ENCODE peak calls at places on chromosomes 6 and 20, in six cellular contexts. U is tibial nerve, G is tibial artery, T is pancreas, V is RWPE2, I is WERI-Rb-1. H is an unnamed sample. For H3K9me3, the result is how much of the 10 kb centered on the place peaks cover.

GRCh38 chr6:13550656-13551055 is 23.7 kb upstream of the SIRT5 start:
- DNase-seq in V (no peak), G (no peak), T (no peak), U (no peak), I (no peak), H (no peak)

GRCh38 chr6:32685603-32686002 is 19.1 kb upstream of the HLA-DQB1 start:
- DNase-seq in I (no peak), V (no peak), T (no peak), U (no peak), G (no peak), H (no peak)

GRCh38 chr6:12060780-12061619 is 48.9 kb downstream of the HIVEP1 start:
- DNase-seq in T (peak), V (no peak), G (peak), I (no peak), U (peak), H (peak)

GRCh38 chr20:23009636-23010035 is 25.5 kb upstream of the SSTR4 start:
- DNase-seq in V (no peak), U (no peak), T (no peak), I (no peak), G (no peak), H (no peak)

GRCh38 chr20:49989234-49990065 is 6.7 kb downstream of the SNAI1 start:
- DNase-seq in I (no peak), U (peak), V (no peak), T (no peak), G (peak), H (no peak)

GRCh38 chr6:142474446-142475289 is 172.9 kb downstream of the ADGRG6 start:
- DNase-seq in T (no peak), V (peak), G (no peak), U (peak), I (peak), H (peak)

GRCh38 chr6:7150381-7151064 is 42.8 kb downstream of the RREB1 start:
- DNase-seq in V (no peak), U (no peak), I (peak), T (no peak), G (no peak), H (no peak)

GRCh38 chr6:139852484-139853140 is 478.2 kb upstream of the CITED2 start:
- DNase-seq in I (no peak), T (no peak), G (no peak), V (no peak), U (no peak), H (no peak)

GRCh38 chr20:63326314-63327228 is 33.6 kb downstream of the COL20A1 start:
- DNase-seq in U (no peak), G (no peak), V (peak), I (no peak), T (no peak), H (peak)

GRCh38 chr6:154757352-154758095 is 24.3 kb downstream of the SCAF8 start:
- DNase-seq in U (no peak), G (no peak), T (no peak), I (no peak), V (no peak), H (no peak)

GRCh38 chr20:46787986-46788762 is 78.7 kb downstream of the SLC2A10 start:
- DNase-seq in G (no peak), I (peak), T (no peak), V (no peak), U (no peak), H (no peak)

GRCh38 chr20:11195169-11195568 is 521.4 kb upstream of the JAG1 start:
- DNase-seq in G (no peak), T (no peak), U (no peak), I (no peak), V (no peak), H (no peak)

GRCh38 chr20:48186915-48187314 is 401.6 kb upstream of the SULF2 start:
- DNase-seq in I (no peak), U (no peak), V (no peak), G (no peak), T (no peak), H (no peak)

GRCh38 chr6:52304917-52305316 is 20.4 kb upstream of the MCM3 start:
- DNase-seq in I (no peak), G (no peak), U (no peak), V (no peak), T (no peak), H (no peak)

GRCh38 chr6:1624848-1625341 is 15.2 kb downstream of the FOXC1 start:
- DNase-seq in I (no peak), V (no peak), G (peak), T (no peak), U (no peak), H (no peak)

GRCh38 chr6:113315879-113316278 is 541.3 kb upstream of the MARCKS start:
- DNase-seq in I (no peak), V (no peak), G (no peak), U (no peak), T (no peak), H (no peak)

GRCh38 chr20:16107172-16107870 is 465.9 kb downstream of the KIF16B start:
- DNase-seq in G (no peak), U (no peak), I (peak), T (no peak), V (no peak), H (no peak)

GRCh38 chr6:139402935-139403386 is 28.5 kb upstream of the CITED2 start:
- DNase-seq in I (no peak), V (no peak), T (no peak), G (no peak), U (peak), H (no peak)

GRCh38 chr6:139597781-139598368 is 223.4 kb upstream of the CITED2 start:
- DNase-seq in G (peak), U (peak), V (no peak), T (peak), I (no peak), H (peak)

GRCh38 chr20:34525709-34526416 is 9.6 kb downstream of the DYNLRB1 start:
- DNase-seq in U (peak), V (peak), T (peak), G (peak), I (no peak), H (peak)

GRCh38 chr6:88867841-88868558 is 95.4 kb downstream of the RNGTT start:
- DNase-seq in I (no peak), U (no peak), T (no peak), V (no peak), G (no peak), H (no peak)

GRCh38 chr6:50007821-50008220 is 14.0 kb downstream of the DEFB110 start:
- DNase-seq in G (no peak), U (no peak), T (no peak), I (no peak), V (no peak), H (no peak)

GRCh38 chr6:44115866-44116265 is 11.4 kb downstream of the MRPL14 start:
- DNase-seq in I (no peak), T (no peak), U (no peak), G (no peak), V (peak), H (no peak)

GRCh38 chr6:67560068-67560467 is 1075.0 kb upstream of the ADGRB3 start:
- DNase-seq in I (no peak), U (no peak), V (no peak), T (no peak), G (no peak), H (no peak)

GRCh38 chr6:169971171-169971861 is 219.9 kb downstream of the ERMARD start:
- DNase-seq in I (no peak), T (peak), G (no peak), V (peak), U (no peak), H (peak)

GRCh38 chr20:43416591-43417228 is 41.0 kb upstream of the SRSF6 start:
- DNase-seq in T (no peak), I (no peak), U (no peak), V (no peak), G (no peak), H (no peak)

GRCh38 chr6:7050911-7051779 is 56.6 kb upstream of the RREB1 start:
- DNase-seq in V (peak), U (peak), I (peak), T (peak), G (peak), H (peak)

GRCh38 chr6:27472182-27472616 is 706 bp downstream of the ZNF184 start:
- DNase-seq in G (peak), V (no peak), I (peak), U (peak), T (no peak), H (no peak)

GRCh38 chr6:56356431-56356830 is 109.1 kb upstream of the COL21A1 start:
- DNase-seq in G (no peak), V (no peak), T (no peak), U (no peak), I (no peak), H (no peak)

GRCh38 chr20:51137461-51137860 is 114.6 kb upstream of the KCNG1 start:
- DNase-seq in I (no peak), U (no peak), T (no peak), V (no peak), G (no peak), H (no peak)

GRCh38 chr6:79438015-79438414 is 99.2 kb downstream of the LCA5 start:
- DNase-seq in I (no peak), G (peak), T (no peak), V (no peak), U (peak), H (no peak)

GRCh38 chr6:123562264-123562663 is 74.5 kb downstream of the TRDN start:
- DNase-seq in V (no peak), T (no peak), U (no peak), I (no peak), G (no peak), H (no peak)

GRCh38 chr20:46396052-46396451 is 10.4 kb downstream of the ELMO2 start:
- DNase-seq in G (no peak), I (no peak), V (peak), T (no peak), U (no peak), H (no peak)

GRCh38 chr6:132464538-132465256 is 48.2 kb downstream of the STX7 start:
- DNase-seq in T (no peak), U (no peak), G (no peak), V (no peak), I (no peak), H (no peak)

GRCh38 chr20:57167292-57167655 is 99.2 kb downstream of the BMP7 start:
- DNase-seq in I (no peak), G (no peak), U (no peak), V (no peak), T (no peak), H (no peak)
- H3K27ac ChIP-seq in I (no peak), G (no peak), U (peak), V (no peak), T (no peak), H (peak)

DNA sequence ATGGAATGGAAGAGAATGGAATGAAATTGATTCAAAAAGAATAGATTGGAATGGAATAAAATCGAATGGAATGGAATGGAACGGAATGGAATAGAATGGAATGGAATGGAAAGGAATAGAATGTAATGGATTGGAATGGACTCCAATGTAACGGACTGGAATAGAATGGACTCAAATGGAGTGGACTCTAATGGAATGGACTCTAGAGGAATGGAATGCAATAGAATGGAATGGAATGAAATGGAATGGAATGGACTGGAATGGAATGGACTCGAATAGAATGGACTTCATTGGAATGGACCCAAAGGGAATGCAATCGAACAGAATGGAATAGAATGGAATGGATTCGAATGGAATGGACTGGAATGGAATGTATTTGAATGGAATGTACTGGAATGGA is 19.7 kb upstream of the DEFB115 start:
- DNase-seq in V (no peak), T (no peak), U (no peak), I (no peak), G (no peak), H (no peak)
- H3K9me3 ChIP-seq in V (half or more), T (under half), U (half or more), I (under half), G (half or more), H (under half)

GRCh38 chr6:36132221-36132895 is 2.0 kb downstream of the MAPK13 start:
- DNase-seq in T (no peak), U (no peak), I (peak), V (no peak), G (peak), H (no peak)
- H3K4me3 ChIP-seq in T (no peak), U (no peak), I (no peak), V (no peak), G (no peak), H (no peak)

DNA sequence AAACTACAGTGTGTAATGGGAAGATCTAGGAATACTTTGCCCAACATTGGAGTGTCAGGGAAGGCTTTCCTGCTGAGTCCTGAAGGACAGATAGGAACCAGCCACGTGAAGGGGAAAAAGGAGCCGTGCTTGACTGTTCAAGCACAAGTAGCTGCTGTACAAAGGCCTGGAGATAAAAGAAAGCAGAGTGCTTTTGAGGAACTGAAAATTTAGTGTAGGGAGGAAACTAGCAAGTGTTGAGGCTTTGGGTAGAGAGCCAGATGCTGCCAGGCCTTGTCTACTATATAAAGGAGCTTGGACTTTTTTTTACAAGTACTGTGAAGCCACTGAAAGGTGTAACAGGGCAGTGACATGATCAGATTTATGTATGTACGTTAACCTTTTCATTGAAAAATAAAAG is 39.0 kb downstream of the DSE start:
- DNase-seq in V (no peak), I (no peak), T (no peak), G (no peak), U (no peak), H (no peak)
- H3K27ac ChIP-seq in V (no peak), I (no peak), T (no peak), G (no peak), U (no peak), H (no peak)

GRCh38 chr20:42118001-42118400 is 499.8 kb upstream of the CHD6 start:
- DNase-seq in G (no peak), T (no peak), I (no peak), U (no peak), V (no peak), H (no peak)

GRCh38 chr20:42113236-42113635 is 495.1 kb upstream of the CHD6 start:
- DNase-seq in U (no peak), G (no peak), V (peak), T (no peak), I (no peak), H (no peak)

GRCh38 chr20:42110301-42110700 is 492.1 kb upstream of the CHD6 start:
- DNase-seq in U (no peak), T (no peak), I (no peak), V (no peak), G (no peak), H (no peak)

GRCh38 chr20:42111349-42111748 is 493.2 kb upstream of the CHD6 start:
- DNase-seq in G (no peak), V (peak), U (no peak), I (no peak), T (no peak), H (no peak)

GRCh38 chr20:42112161-42112560 is 494.0 kb upstream of the CHD6 start:
- DNase-seq in V (peak), T (no peak), U (no peak), I (no peak), G (no peak), H (no peak)
- H3K9me3 ChIP-seq in V (under half), T (under half), U (under half), I (under half), G (under half), H (under half)

GRCh38 chr20:33025318-33025876 is 6.1 kb upstream of the BPIFB6 start:
- DNase-seq in I (no peak), T (no peak), U (no peak), G (no peak), V (no peak), H (no peak)
- H3K4me3 ChIP-seq in I (no peak), T (no peak), U (no peak), G (no peak), V (no peak), H (no peak)

GRCh38 chr6:3405182-3405518 is 51.7 kb downstream of the SLC22A23 start:
- DNase-seq in T (no peak), V (no peak), G (no peak), I (no peak), U (no peak), H (no peak)
- H3K27ac ChIP-seq in T (no peak), V (peak), G (no peak), I (no peak), U (peak), H (no peak)

GRCh38 chr6:358847-359246 is 32.7 kb upstream of the IRF4 start:
- DNase-seq in U (no peak), T (no peak), G (no peak), V (no peak), I (no peak), H (peak)
- H3K9me3 ChIP-seq in U (under half), T (under half), G (under half), V (under half), I (under half), H (under half)

GRCh38 chr20:37904008-37904675 is 1.2 kb downstream of the VSTM2L start:
- DNase-seq in G (no peak), V (peak), T (no peak), U (no peak), I (no peak), H (no peak)
- H3K4me3 ChIP-seq in G (no peak), V (no peak), T (no peak), U (no peak), I (no peak), H (peak)

H was measured in upper lobe of right lung.